ENCODE peak calls at places on chromosomes 4 and X, in five cellular contexts. G is uterus, U is lung, E is activated B cell treated with CpG ODN at 0.5 μM for 24 hours, T is GM13977. B is an unnamed sample.

GRCh38 chrX:18561020-18561419 is 110.9 kb downstream of the RS1 start:
- DNase-seq in G (no peak), U (no peak), E (no peak), T (no peak), B (no peak)

GRCh38 chrX:20091499-20091898 is 25.2 kb downstream of the MAP7D2 start:
- DNase-seq in G (no peak), U (no peak), E (no peak), T (no peak), B (no peak)

GRCh38 chrX:154827194-154827593 is 7.3 kb downstream of the SMIM9 start:
- DNase-seq in G (no peak), U (no peak), E (no peak), T (no peak), B (no peak)

GRCh38 chrX:10016516-10017132 is 49.5 kb downstream of the CLDN34 start:
- DNase-seq in G (no peak), U (no peak), E (no peak), T (no peak), B (no peak)

GRCh38 chr4:72641611-72642010 is 72.6 kb upstream of the ADAMTS3 start:
- DNase-seq in G (no peak), U (no peak), E (no peak), T (no peak), B (no peak)

GRCh38 chr4:11543710-11544109 is 115.0 kb upstream of the HS3ST1 start:
- DNase-seq in G (no peak), U (no peak), E (no peak), T (no peak), B (no peak)

GRCh38 chrX:74505437-74505836 is 84.1 kb downstream of the SLC16A2 start:
- DNase-seq in G (no peak), U (no peak), E (no peak), T (no peak), B (no peak)

GRCh38 chr4:3745886-3746656 is 20.1 kb upstream of the ADRA2C start:
- DNase-seq in G (no peak), U (no peak), E (no peak), T (no peak), B (no peak)

GRCh38 chrX:114842181-114842580 is 175.2 kb downstream of the IL13RA2 start:
- DNase-seq in G (no peak), U (no peak), E (no peak), T (no peak), B (no peak)

GRCh38 chr4:176422031-176422430 is 102.3 kb downstream of the SPCS3 start:
- DNase-seq in G (no peak), U (no peak), E (no peak), T (no peak), B (no peak)

GRCh38 chr4:26368685-26369084 is 47.9 kb downstream of the RBPJ start:
- DNase-seq in G (no peak), U (no peak), E (no peak), T (no peak), B (no peak)

GRCh38 chrX:27591938-27592337 is 1.8 kb downstream of the DCAF8L2 start:
- DNase-seq in G (no peak), U (no peak), E (no peak), T (no peak), B (no peak)

GRCh38 chrX:120036704-120037103 is 40.8 kb downstream of the RHOXF2B start:
- DNase-seq in G (no peak), U (no peak), E (no peak), T (no peak), B (no peak)

GRCh38 chr4:43564107-43564506 is 671.6 kb downstream of the GRXCR1 start:
- DNase-seq in G (no peak), U (no peak), E (no peak), T (no peak), B (no peak)

GRCh38 chr4:182343435-182343834 is 100.2 kb downstream of the TENM3 start:
- DNase-seq in G (no peak), U (no peak), E (no peak), T (no peak), B (no peak)

GRCh38 chr4:76748649-76749048 is 149.3 kb downstream of the SOWAHB start:
- DNase-seq in G (no peak), U (no peak), E (no peak), T (peak; percentile 57), B (peak; percentile 51)

GRCh38 chr4:25938251-25939186 is 24.5 kb downstream of the SMIM20 start:
- DNase-seq in G (no peak), U (no peak), E (no peak), T (peak; percentile 63), B (peak; percentile 61)

GRCh38 chr4:64617813-64618212 is 208.6 kb upstream of the TECRL start:
- DNase-seq in G (no peak), U (no peak), E (no peak), T (no peak), B (no peak)

GRCh38 chrX:44459501-44459900 is 83.2 kb downstream of the FUNDC1 start:
- DNase-seq in G (no peak), U (no peak), E (no peak), T (no peak), B (no peak)

GRCh38 chr4:166941629-166942028 is 292.7 kb downstream of the SPOCK3 start:
- DNase-seq in G (no peak), U (no peak), E (no peak), T (peak; percentile 7), B (no peak)

GRCh38 chr4:27007507-27007906 is 146.9 kb downstream of the STIM2 start:
- DNase-seq in G (no peak), U (no peak), E (no peak), T (no peak), B (no peak)

GRCh38 chr4:55553442-55553841 is 6.7 kb upstream of the CLOCK start:
- DNase-seq in G (peak; percentile 80), U (peak; percentile 44), E (no peak), T (no peak), B (no peak)
- TF ChIP-seq CTCF in G (no peak), U (no peak), E (no peak), T (no peak), B (no peak)

GRCh38 chr4:87985097-87985886 is 9.8 kb downstream of the SPP1 start:
- DNase-seq in G (peak; percentile 40), U (peak; percentile 43), E (no peak), T (no peak), B (no peak)
- TF ChIP-seq CTCF in G (peak; percentile 43), U (peak; percentile 44), E (no peak), T (peak; percentile 53), B (peak; percentile 50)

GRCh38 chr4:1767058-1767769 is 25.9 kb upstream of the FGFR3 start:
- DNase-seq in G (no peak), U (no peak), E (peak; percentile 40), T (peak; percentile 82), B (peak; percentile 67)

GRCh38 chr4:1767770-1768366 is 25.2 kb upstream of the FGFR3 start:
- DNase-seq in G (no peak), U (peak; percentile 60), E (no peak), T (peak; percentile 82), B (peak; percentile 76)

GRCh38 chr4:1765409-1766335 is 27.4 kb upstream of the FGFR3 start:
- DNase-seq in G (no peak), U (no peak), E (no peak), T (no peak), B (no peak)

GRCh38 chr4:1764670-1765069 is 28.4 kb upstream of the FGFR3 start:
- DNase-seq in G (no peak), U (no peak), E (no peak), T (no peak), B (no peak)

GRCh38 chr4:1766336-1767057 is 26.6 kb upstream of the FGFR3 start:
- DNase-seq in G (no peak), U (no peak), E (no peak), T (no peak), B (no peak)
- TF ChIP-seq CTCF in G (no peak), U (no peak), E (no peak), T (no peak), B (no peak)

DNA sequence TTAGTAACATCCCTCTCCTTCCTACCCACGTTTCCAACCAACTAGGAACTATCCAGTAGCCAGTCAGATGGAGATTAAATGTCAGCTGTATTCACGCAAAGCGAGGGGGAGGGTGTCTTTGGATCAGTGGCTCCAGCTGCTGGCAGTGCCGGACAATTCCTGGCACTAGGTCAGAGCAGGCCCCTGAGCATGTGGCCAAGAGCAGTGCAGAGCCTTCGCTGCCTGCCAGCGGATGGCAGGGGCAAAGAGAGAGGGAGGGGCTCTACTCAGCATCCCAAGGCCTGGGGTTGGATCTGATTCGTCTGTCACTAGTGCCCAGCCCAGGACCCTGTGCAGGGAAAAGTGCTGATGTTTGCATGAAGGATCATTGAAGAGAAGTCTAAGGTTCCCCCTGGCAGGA is 28.7 kb upstream of the JAKMIP1 start:
- DNase-seq in G (no peak), U (no peak), E (no peak), T (no peak), B (no peak)
- TF ChIP-seq CTCF in G (no peak), U (no peak), E (no peak), T (no peak), B (no peak)

GRCh38 chr4:79044260-79044659 is 105.0 kb upstream of the PAQR3 start:
- DNase-seq in G (no peak), U (no peak), E (no peak), T (no peak), B (no peak)

GRCh38 chr4:79046191-79046590 is 107.0 kb upstream of the PAQR3 start:
- DNase-seq in G (no peak), U (no peak), E (no peak), T (no peak), B (no peak)

GRCh38 chr4:79042079-79042674 is 102.9 kb upstream of the PAQR3 start:
- DNase-seq in G (peak; percentile 25), U (no peak), E (no peak), T (peak; percentile 29), B (peak; percentile 22)
- TF ChIP-seq CTCF in G (peak; percentile 49), U (no peak), E (no peak), T (peak; percentile 40), B (peak; percentile 22)

GRCh38 chrX:140163376-140164159 is 198.2 kb upstream of the CXorf66 start:
- DNase-seq in G (no peak), U (no peak), E (no peak), T (no peak), B (no peak)
- TF ChIP-seq CTCF in G (no peak), U (no peak), E (no peak), T (no peak), B (no peak)

GRCh38 chr4:120870279-120870673 is 52.2 kb downstream of the PRDM5 start:
- DNase-seq in G (no peak), U (no peak), E (no peak), T (no peak), B (no peak)
- TF ChIP-seq CTCF in G (no peak), U (no peak), E (no peak), T (peak; percentile 20), B (no peak)

DNA sequence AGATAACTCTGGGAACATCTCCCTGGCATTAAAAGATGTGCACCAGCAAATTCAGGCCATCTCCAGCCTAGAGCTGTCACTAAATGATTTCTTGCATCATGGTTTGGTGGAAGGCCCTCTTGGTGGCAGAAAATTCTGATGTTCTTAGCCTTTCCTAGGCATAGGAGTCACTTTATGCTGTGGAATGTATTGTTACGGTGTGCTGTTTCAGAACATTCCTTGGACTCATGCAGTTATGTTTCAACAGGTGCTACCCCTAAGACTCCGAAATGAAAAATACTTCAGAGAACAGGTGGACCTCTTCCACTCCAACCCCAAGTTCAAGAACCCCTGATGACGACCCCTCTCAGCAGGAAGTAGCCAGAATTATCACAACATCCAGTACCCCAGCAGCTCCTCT is 20.3 kb upstream of the PAPSS1 start:
- DNase-seq in G (no peak), U (no peak), E (no peak), T (no peak), B (no peak)
- TF ChIP-seq CTCF in G (no peak), U (no peak), E (no peak), T (peak; percentile 27), B (no peak)

B was measured in GM13976.